ENCODE peak calls at places on chromosomes 4 and X, in five cellular contexts. One of them, this sample, is unnamed.

GRCh38 chr4:161767116-161767515 is 396.7 kb downstream of the FSTL5 start:
- DNase-seq in GM12878: no peak
- DNase-seq in HepG2: no peak
- DNase-seq in H1: no peak
- DNase-seq in K562: no peak
- DNase-seq in this sample: no peak

GRCh38 chr4:110508827-110509446 is 33.0 kb downstream of the ENPEP start:
- DNase-seq in GM12878: no peak
- DNase-seq in K562: peak
- DNase-seq in HepG2: no peak
- DNase-seq in H1: no peak
- DNase-seq in this sample: no peak

GRCh38 chr4:147732516-147733193 is 767 bp downstream of the ARHGAP10 start:
- DNase-seq in H1: peak
- DNase-seq in GM12878: no peak
- DNase-seq in HepG2: no peak
- DNase-seq in K562: no peak
- DNase-seq in this sample: no peak

GRCh38 chr4:40986375-40986774 is 228.0 kb downstream of the APBB2 start:
- DNase-seq in GM12878: no peak
- DNase-seq in K562: no peak
- DNase-seq in H1: no peak
- DNase-seq in HepG2: no peak
- DNase-seq in this sample: no peak

GRCh38 chr4:69321153-69321729 is 41.0 kb downstream of the UGT2B28 start:
- DNase-seq in HepG2: no peak
- DNase-seq in K562: no peak
- DNase-seq in H1: no peak
- DNase-seq in GM12878: no peak
- DNase-seq in this sample: no peak

GRCh38 chr4:79178770-79179169 is 147.1 kb downstream of the NAA11 start:
- DNase-seq in H1: no peak
- DNase-seq in K562: no peak
- DNase-seq in GM12878: no peak
- DNase-seq in HepG2: no peak
- DNase-seq in this sample: no peak

GRCh38 chrX:47743504-47743903 is 84.5 kb upstream of the UXT start:
- DNase-seq in H1: no peak
- DNase-seq in GM12878: no peak
- DNase-seq in K562: no peak
- DNase-seq in HepG2: no peak
- DNase-seq in this sample: no peak

GRCh38 chrX:41561045-41561444 is 113.9 kb downstream of the NYX start:
- DNase-seq in HepG2: no peak
- DNase-seq in GM12878: peak
- DNase-seq in K562: peak
- DNase-seq in H1: no peak
- DNase-seq in this sample: no peak

GRCh38 chrX:69613946-69614345 is 2.0 kb upstream of the EDA start:
- DNase-seq in HepG2: peak
- DNase-seq in H1: no peak
- DNase-seq in GM12878: no peak
- DNase-seq in K562: no peak
- DNase-seq in this sample: no peak

GRCh38 chr4:6125103-6125651 is 75.2 kb downstream of the JAKMIP1 start:
- DNase-seq in H1: no peak
- DNase-seq in HepG2: no peak
- DNase-seq in K562: no peak
- DNase-seq in GM12878: no peak
- DNase-seq in this sample: no peak

GRCh38 chrX:150212672-150213480 is 150.2 kb upstream of the MAMLD1 start:
- DNase-seq in HepG2: no peak
- DNase-seq in H1: no peak
- DNase-seq in K562: no peak
- DNase-seq in GM12878: no peak
- DNase-seq in this sample: no peak

GRCh38 chrX:68936608-68937007 is 107.8 kb downstream of the EFNB1 start:
- DNase-seq in HepG2: no peak
- DNase-seq in K562: no peak
- DNase-seq in GM12878: no peak
- DNase-seq in H1: no peak
- DNase-seq in this sample: no peak

GRCh38 chrX:38868941-38869378 is 67.7 kb downstream of the MID1IP1 start:
- DNase-seq in K562: no peak
- DNase-seq in GM12878: no peak
- DNase-seq in HepG2: no peak
- DNase-seq in H1: no peak
- DNase-seq in this sample: no peak

GRCh38 chrX:16123222-16123786 is at the start of gene GRPR:
- DNase-seq in HepG2: peak
- DNase-seq in K562: peak
- DNase-seq in H1: peak
- DNase-seq in GM12878: no peak
- DNase-seq in this sample: peak

GRCh38 chrX:54808109-54808604 is 612 bp downstream of the MAGED2 start:
- DNase-seq in GM12878: no peak
- DNase-seq in H1: peak
- DNase-seq in HepG2: peak
- DNase-seq in K562: peak
- DNase-seq in this sample: peak

GRCh38 chr4:61805979-61806378 is 605.9 kb downstream of the ADGRL3 start:
- DNase-seq in GM12878: no peak
- DNase-seq in H1: no peak
- DNase-seq in HepG2: no peak
- DNase-seq in K562: no peak
- DNase-seq in this sample: no peak

GRCh38 chr4:56817840-56818491 is 3.5 kb downstream of the SPINK2 start:
- DNase-seq in GM12878: peak
- DNase-seq in HepG2: no peak
- DNase-seq in K562: no peak
- DNase-seq in H1: no peak
- DNase-seq in this sample: no peak

GRCh38 chr4:13558881-13559280 is 14.6 kb upstream of the NKX3-2 start:
- DNase-seq in K562: no peak
- DNase-seq in GM12878: no peak
- DNase-seq in H1: no peak
- DNase-seq in HepG2: no peak
- DNase-seq in this sample: no peak

GRCh38 chr4:157564771-157565170 is 344.2 kb downstream of the GRIA2 start:
- DNase-seq in GM12878: no peak
- DNase-seq in HepG2: no peak
- DNase-seq in K562: no peak
- DNase-seq in H1: no peak
- DNase-seq in this sample: no peak

GRCh38 chr4:183204793-183205192 is 105.7 kb downstream of the WWC2 start:
- DNase-seq in H1: no peak
- DNase-seq in HepG2: no peak
- DNase-seq in GM12878: no peak
- DNase-seq in K562: no peak
- DNase-seq in this sample: no peak

GRCh38 chrX:152635941-152636340 is 1.8 kb upstream of the GABRQ start:
- DNase-seq in HepG2: peak
- DNase-seq in H1: peak
- DNase-seq in GM12878: no peak
- DNase-seq in K562: peak
- DNase-seq in this sample: peak

GRCh38 chr4:181548873-181549541 is 694.2 kb upstream of the TENM3 start:
- DNase-seq in K562: no peak
- DNase-seq in H1: no peak
- DNase-seq in GM12878: no peak
- DNase-seq in HepG2: peak
- DNase-seq in this sample: peak

GRCh38 chr4:96504386-96504785 is 664.5 kb downstream of the PDHA2 start:
- DNase-seq in GM12878: no peak
- DNase-seq in H1: no peak
- DNase-seq in K562: no peak
- DNase-seq in HepG2: no peak
- DNase-seq in this sample: no peak

GRCh38 chr4:53653484-53654053 is 62.3 kb upstream of the LNX1 start:
- DNase-seq in H1: no peak
- DNase-seq in K562: no peak
- DNase-seq in GM12878: peak
- DNase-seq in HepG2: no peak
- DNase-seq in this sample: no peak

GRCh38 chr4:6423575-6423974 is 48.8 kb downstream of the PPP2R2C start:
- DNase-seq in H1: no peak
- DNase-seq in HepG2: no peak
- DNase-seq in K562: no peak
- DNase-seq in GM12878: peak
- DNase-seq in this sample: no peak

DNA sequence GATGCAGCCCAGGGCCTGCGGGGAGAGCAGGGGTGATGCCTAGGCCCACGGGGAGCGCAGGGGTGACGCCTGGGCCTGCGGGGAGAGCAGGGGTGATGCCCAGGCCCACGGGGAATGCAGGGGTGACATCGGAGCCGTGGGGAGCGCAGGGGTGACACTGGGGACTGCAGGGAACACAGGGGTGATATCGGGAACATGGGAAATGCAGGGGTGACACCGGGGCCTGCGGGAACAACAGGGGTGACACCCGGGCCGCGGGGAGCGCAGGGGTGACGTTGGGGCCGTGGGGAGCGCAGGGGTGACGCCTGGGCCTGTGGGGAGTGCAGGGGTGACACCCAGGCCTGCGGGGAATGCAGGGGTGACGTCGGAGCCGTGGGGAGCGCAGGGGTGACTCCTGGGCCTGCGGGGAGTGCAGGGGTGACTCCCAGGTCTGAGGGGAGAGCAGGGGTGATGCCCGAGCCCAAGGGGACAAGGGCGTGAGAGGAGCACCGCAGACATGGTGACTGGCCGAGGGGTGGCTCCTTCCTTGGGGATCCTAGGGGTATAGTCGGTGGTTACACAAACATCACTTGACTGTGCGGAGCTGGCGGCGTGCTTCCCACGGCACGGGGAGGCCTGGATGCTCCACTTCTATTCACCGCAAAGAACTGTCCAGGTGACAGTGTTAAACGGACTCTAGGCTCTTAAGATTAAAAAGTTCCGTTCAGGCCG is 38.0 kb downstream of the GAK start:
- DNase-seq in HepG2: no peak
- DNase-seq in H1: no peak
- DNase-seq in K562: no peak
- DNase-seq in GM12878: no peak
- DNase-seq in this sample: no peak
- TF ChIP-seq JUND in HepG2: no peak
- TF ChIP-seq JUND in H1: no peak
- TF ChIP-seq JUND in K562: no peak
- TF ChIP-seq JUND in GM12878: no peak
- TF ChIP-seq JUND in this sample: no peak

DNA sequence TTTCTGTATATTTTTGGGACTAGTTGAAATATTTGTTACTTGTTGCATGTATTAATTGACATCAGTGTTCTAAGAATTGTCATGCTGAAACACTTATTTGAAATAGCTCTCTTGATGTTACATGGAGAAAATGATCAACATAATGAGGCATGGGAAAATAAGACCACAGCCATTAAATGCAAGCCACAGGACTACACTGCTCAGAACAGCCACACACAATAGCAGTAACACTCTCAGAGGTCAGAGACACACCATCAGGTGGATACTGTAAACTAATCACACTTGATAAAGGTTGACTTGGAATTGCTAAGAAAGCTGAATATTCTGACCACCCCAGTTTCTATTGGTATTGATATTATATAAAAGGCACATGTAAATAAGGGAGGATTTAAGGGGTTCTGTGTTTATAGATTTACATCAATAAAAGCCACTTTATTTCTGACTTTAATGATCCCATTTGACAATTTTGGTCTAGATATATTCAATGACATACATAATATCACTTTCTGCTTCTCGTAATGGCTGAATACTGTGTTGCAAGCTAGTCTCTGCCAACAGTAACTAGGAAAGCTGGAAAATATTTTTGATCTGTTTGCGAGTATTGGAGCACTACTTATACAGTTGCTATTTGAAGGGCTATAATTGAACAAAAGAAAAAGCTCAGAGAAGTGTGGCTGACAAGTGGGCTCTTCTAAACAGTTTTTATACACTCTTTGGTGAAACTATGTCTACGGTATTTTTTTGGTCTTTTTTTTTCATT is 876.5 kb upstream of the INTU start:
- DNase-seq in H1: no peak
- DNase-seq in K562: no peak
- DNase-seq in HepG2: no peak
- DNase-seq in GM12878: no peak
- DNase-seq in this sample: no peak
- TF ChIP-seq CEBPB in H1: no peak
- TF ChIP-seq CEBPB in K562: no peak
- TF ChIP-seq CEBPB in HepG2: no peak
- TF ChIP-seq CEBPB in GM12878: no peak
- TF ChIP-seq CEBPB in this sample: no peak

GRCh38 chrX:82127228-82128123 is 925.6 kb downstream of the SH3BGRL start:
- DNase-seq in GM12878: peak
- DNase-seq in K562: no peak
- DNase-seq in H1: no peak
- DNase-seq in HepG2: no peak
- DNase-seq in this sample: no peak

DNA sequence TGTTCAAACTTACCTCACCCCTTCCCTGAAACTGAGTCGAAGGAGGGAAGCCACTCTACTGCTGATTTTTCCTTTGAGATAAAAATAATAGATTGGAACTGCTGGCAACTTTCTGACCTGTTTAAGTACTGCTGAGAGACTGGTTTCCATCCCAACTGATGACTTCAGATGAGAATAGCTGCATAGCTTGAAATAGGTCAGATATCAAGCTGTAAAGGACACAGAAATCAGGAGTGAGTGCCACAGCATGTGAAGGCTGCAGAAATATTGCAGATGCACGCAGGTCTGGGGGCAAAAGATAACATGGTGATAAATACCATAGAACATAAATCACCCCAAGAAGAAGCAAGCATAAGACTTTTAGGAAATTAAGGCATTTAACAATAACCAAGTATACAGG is 923.2 kb downstream of the SH3BGRL start:
- DNase-seq in GM12878: no peak
- DNase-seq in HepG2: no peak
- DNase-seq in K562: no peak
- DNase-seq in H1: no peak
- DNase-seq in this sample: no peak
- TF ChIP-seq ZNF274 in GM12878: no peak
- TF ChIP-seq ZNF274 in HepG2: no peak
- TF ChIP-seq ZNF274 in K562: no peak
- TF ChIP-seq ZNF274 in H1: no peak
- TF ChIP-seq ZNF274 in this sample: no peak

GRCh38 chrX:1444896-1445480 is 7.7 kb downstream of the ASMTL start:
- DNase-seq in K562: no peak
- DNase-seq in H1: no peak
- DNase-seq in HepG2: no peak
- DNase-seq in GM12878: no peak
- DNase-seq in this sample: no peak

GRCh38 chrX:1442724-1443367 is 9.9 kb downstream of the ASMTL start:
- DNase-seq in H1: no peak
- DNase-seq in K562: no peak
- DNase-seq in GM12878: no peak
- DNase-seq in HepG2: no peak
- DNase-seq in this sample: no peak

GRCh38 chrX:1443496-1444075 is 9.1 kb downstream of the ASMTL start:
- DNase-seq in GM12878: no peak
- DNase-seq in HepG2: no peak
- DNase-seq in H1: no peak
- DNase-seq in K562: no peak
- DNase-seq in this sample: no peak

GRCh38 chrX:1440506-1440905 is 12.2 kb downstream of the ASMTL start:
- DNase-seq in K562: no peak
- DNase-seq in HepG2: no peak
- DNase-seq in GM12878: no peak
- DNase-seq in H1: no peak
- DNase-seq in this sample: no peak

GRCh38 chrX:1442016-1442665 is 10.6 kb downstream of the ASMTL start:
- DNase-seq in K562: no peak
- DNase-seq in GM12878: no peak
- DNase-seq in HepG2: no peak
- DNase-seq in H1: no peak
- DNase-seq in this sample: no peak
- TF ChIP-seq JUND in K562: no peak
- TF ChIP-seq JUND in GM12878: no peak
- TF ChIP-seq JUND in HepG2: no peak
- TF ChIP-seq JUND in H1: no peak
- TF ChIP-seq JUND in this sample: no peak